ENCODE peak calls at places on chromosomes 13 and 19, in ten cellular contexts. One of them, this sample, is unnamed.

GRCh38 chr13:59247166-59247565 is 916.6 kb downstream of the DIAPH3 start:
- DNase-seq in hepatocyte: no peak
- DNase-seq in MM.1S: no peak
- DNase-seq in cardiac muscle cell: no peak
- DNase-seq in adrenal gland: no peak
- DNase-seq in left lung: no peak
- DNase-seq in GM23248: no peak
- DNase-seq in CD4-positive, alpha-beta T cell: no peak
- DNase-seq in heart left ventricle: peak; percentile 77
- DNase-seq in colonic mucosa: no peak
- DNase-seq in this sample: no peak

GRCh38 chr19:8393871-8394250 is 3.7 kb downstream of the RAB11B start:
- DNase-seq in hepatocyte: no peak
- DNase-seq in MM.1S: no peak
- DNase-seq in cardiac muscle cell: no peak
- DNase-seq in adrenal gland: no peak
- DNase-seq in left lung: no peak
- DNase-seq in GM23248: no peak
- DNase-seq in CD4-positive, alpha-beta T cell: no peak
- DNase-seq in heart left ventricle: no peak
- DNase-seq in colonic mucosa: no peak
- DNase-seq in this sample: no peak

GRCh38 chr13:44755872-44756271 is 179.7 kb upstream of the TSC22D1 start:
- DNase-seq in hepatocyte: no peak
- DNase-seq in MM.1S: no peak
- DNase-seq in cardiac muscle cell: no peak
- DNase-seq in adrenal gland: no peak
- DNase-seq in left lung: no peak
- DNase-seq in GM23248: peak; percentile 77
- DNase-seq in CD4-positive, alpha-beta T cell: no peak
- DNase-seq in heart left ventricle: no peak
- DNase-seq in colonic mucosa: no peak
- DNase-seq in this sample: no peak

GRCh38 chr13:51793570-51794273 is 10.2 kb downstream of the DHRS12 start:
- DNase-seq in hepatocyte: peak; percentile 62
- DNase-seq in MM.1S: no peak
- DNase-seq in cardiac muscle cell: no peak
- DNase-seq in adrenal gland: peak; percentile 71
- DNase-seq in left lung: no peak
- DNase-seq in GM23248: peak; percentile 90
- DNase-seq in CD4-positive, alpha-beta T cell: no peak
- DNase-seq in heart left ventricle: no peak
- DNase-seq in colonic mucosa: no peak
- DNase-seq in this sample: no peak

GRCh38 chr13:103973740-103974139 is 907.5 kb upstream of the SLC10A2 start:
- DNase-seq in hepatocyte: no peak
- DNase-seq in MM.1S: no peak
- DNase-seq in cardiac muscle cell: no peak
- DNase-seq in adrenal gland: no peak
- DNase-seq in left lung: no peak
- DNase-seq in GM23248: no peak
- DNase-seq in CD4-positive, alpha-beta T cell: no peak
- DNase-seq in heart left ventricle: no peak
- DNase-seq in colonic mucosa: no peak
- DNase-seq in this sample: no peak

GRCh38 chr13:108227651-108228272 is 9.6 kb downstream of the ABHD13 start:
- DNase-seq in hepatocyte: peak; percentile 35
- DNase-seq in MM.1S: peak; percentile 42
- DNase-seq in cardiac muscle cell: peak; percentile 32
- DNase-seq in adrenal gland: peak; percentile 32
- DNase-seq in left lung: no peak
- DNase-seq in GM23248: peak; percentile 44
- DNase-seq in CD4-positive, alpha-beta T cell: no peak
- DNase-seq in heart left ventricle: no peak
- DNase-seq in colonic mucosa: peak; percentile 27
- DNase-seq in this sample: peak; percentile 56

GRCh38 chr13:37981932-37982331 is 112.4 kb upstream of the TRPC4 start:
- DNase-seq in hepatocyte: no peak
- DNase-seq in MM.1S: no peak
- DNase-seq in cardiac muscle cell: no peak
- DNase-seq in adrenal gland: no peak
- DNase-seq in left lung: no peak
- DNase-seq in GM23248: no peak
- DNase-seq in CD4-positive, alpha-beta T cell: no peak
- DNase-seq in heart left ventricle: no peak
- DNase-seq in colonic mucosa: no peak
- DNase-seq in this sample: no peak

GRCh38 chr19:12987781-12988180 is 7.5 kb upstream of the NFIX start:
- DNase-seq in hepatocyte: no peak
- DNase-seq in MM.1S: peak; percentile 75
- DNase-seq in cardiac muscle cell: no peak
- DNase-seq in adrenal gland: no peak
- DNase-seq in left lung: no peak
- DNase-seq in GM23248: no peak
- DNase-seq in CD4-positive, alpha-beta T cell: no peak
- DNase-seq in heart left ventricle: no peak
- DNase-seq in colonic mucosa: no peak
- DNase-seq in this sample: no peak

GRCh38 chr13:39618546-39618945 is 15.6 kb upstream of the LHFPL6 start:
- DNase-seq in hepatocyte: no peak
- DNase-seq in MM.1S: no peak
- DNase-seq in cardiac muscle cell: no peak
- DNase-seq in adrenal gland: no peak
- DNase-seq in left lung: no peak
- DNase-seq in GM23248: no peak
- DNase-seq in CD4-positive, alpha-beta T cell: no peak
- DNase-seq in heart left ventricle: no peak
- DNase-seq in colonic mucosa: no peak
- DNase-seq in this sample: no peak

GRCh38 chr13:50916701-50917184 is 7.2 kb downstream of the RNASEH2B start:
- DNase-seq in hepatocyte: no peak
- DNase-seq in MM.1S: no peak
- DNase-seq in cardiac muscle cell: no peak
- DNase-seq in adrenal gland: no peak
- DNase-seq in left lung: no peak
- DNase-seq in GM23248: no peak
- DNase-seq in CD4-positive, alpha-beta T cell: no peak
- DNase-seq in heart left ventricle: peak; percentile 22
- DNase-seq in colonic mucosa: peak; percentile 28
- DNase-seq in this sample: no peak

GRCh38 chr13:75250526-75251183 is 231.3 kb downstream of the TBC1D4 start:
- DNase-seq in hepatocyte: no peak
- DNase-seq in MM.1S: no peak
- DNase-seq in cardiac muscle cell: no peak
- DNase-seq in adrenal gland: no peak
- DNase-seq in left lung: no peak
- DNase-seq in GM23248: peak; percentile 64
- DNase-seq in CD4-positive, alpha-beta T cell: no peak
- DNase-seq in heart left ventricle: peak; percentile 26
- DNase-seq in colonic mucosa: no peak
- DNase-seq in this sample: no peak

GRCh38 chr13:49563513-49563912 is 21.8 kb downstream of the RCBTB1 start:
- DNase-seq in hepatocyte: peak; percentile 6
- DNase-seq in MM.1S: no peak
- DNase-seq in cardiac muscle cell: no peak
- DNase-seq in adrenal gland: no peak
- DNase-seq in left lung: no peak
- DNase-seq in GM23248: peak; percentile 64
- DNase-seq in CD4-positive, alpha-beta T cell: no peak
- DNase-seq in heart left ventricle: no peak
- DNase-seq in colonic mucosa: no peak
- DNase-seq in this sample: no peak

GRCh38 chr19:51272183-51272817 is 21.4 kb downstream of the SIGLECL1 start:
- DNase-seq in hepatocyte: no peak
- DNase-seq in MM.1S: no peak
- DNase-seq in cardiac muscle cell: no peak
- DNase-seq in adrenal gland: no peak
- DNase-seq in left lung: no peak
- DNase-seq in GM23248: no peak
- DNase-seq in CD4-positive, alpha-beta T cell: no peak
- DNase-seq in heart left ventricle: no peak
- DNase-seq in colonic mucosa: no peak
- DNase-seq in this sample: no peak

GRCh38 chr13:51221674-51222509 is at the start of gene FAM124A:
- DNase-seq in hepatocyte: peak; percentile 80
- DNase-seq in MM.1S: peak; percentile 39
- DNase-seq in cardiac muscle cell: peak; percentile 81
- DNase-seq in adrenal gland: peak; percentile 62
- DNase-seq in left lung: no peak
- DNase-seq in GM23248: peak; percentile 75
- DNase-seq in CD4-positive, alpha-beta T cell: peak; percentile 38
- DNase-seq in heart left ventricle: peak; percentile 55
- DNase-seq in colonic mucosa: peak; percentile 38
- DNase-seq in this sample: no peak

GRCh38 chr13:94395889-94396288 is 83.6 kb downstream of the DCT start:
- DNase-seq in hepatocyte: no peak
- DNase-seq in MM.1S: no peak
- DNase-seq in cardiac muscle cell: peak; percentile 91
- DNase-seq in adrenal gland: no peak
- DNase-seq in left lung: no peak
- DNase-seq in GM23248: no peak
- DNase-seq in CD4-positive, alpha-beta T cell: no peak
- DNase-seq in heart left ventricle: no peak
- DNase-seq in colonic mucosa: no peak
- DNase-seq in this sample: no peak

GRCh38 chr13:94389544-94390351 is 89.7 kb downstream of the DCT start:
- DNase-seq in hepatocyte: peak; percentile 10
- DNase-seq in MM.1S: no peak
- DNase-seq in cardiac muscle cell: no peak
- DNase-seq in adrenal gland: no peak
- DNase-seq in left lung: no peak
- DNase-seq in GM23248: peak; percentile 21
- DNase-seq in CD4-positive, alpha-beta T cell: no peak
- DNase-seq in heart left ventricle: no peak
- DNase-seq in colonic mucosa: no peak
- DNase-seq in this sample: no peak

GRCh38 chr13:94387047-94387446 is 92.4 kb downstream of the DCT start:
- DNase-seq in hepatocyte: no peak
- DNase-seq in MM.1S: no peak
- DNase-seq in cardiac muscle cell: no peak
- DNase-seq in adrenal gland: no peak
- DNase-seq in left lung: no peak
- DNase-seq in GM23248: no peak
- DNase-seq in CD4-positive, alpha-beta T cell: no peak
- DNase-seq in heart left ventricle: no peak
- DNase-seq in colonic mucosa: no peak
- DNase-seq in this sample: no peak

GRCh38 chr13:94390881-94391280 is 88.6 kb downstream of the DCT start:
- DNase-seq in hepatocyte: no peak
- DNase-seq in MM.1S: no peak
- DNase-seq in cardiac muscle cell: no peak
- DNase-seq in adrenal gland: no peak
- DNase-seq in left lung: no peak
- DNase-seq in GM23248: peak; percentile 20
- DNase-seq in CD4-positive, alpha-beta T cell: no peak
- DNase-seq in heart left ventricle: no peak
- DNase-seq in colonic mucosa: no peak
- DNase-seq in this sample: no peak
- H3K27ac ChIP-seq in hepatocyte: no peak overlapping the region
- H3K27ac ChIP-seq in MM.1S: no peak overlapping the region
- H3K27ac ChIP-seq in cardiac muscle cell: no peak overlapping the region
- H3K27ac ChIP-seq in adrenal gland: no peak overlapping the region
- H3K27ac ChIP-seq in left lung: no peak overlapping the region
- H3K27ac ChIP-seq in GM23248: no peak overlapping the region
- H3K27ac ChIP-seq in CD4-positive, alpha-beta T cell: no peak overlapping the region
- H3K27ac ChIP-seq in heart left ventricle: no peak overlapping the region
- H3K27ac ChIP-seq in colonic mucosa: no peak overlapping the region
- H3K27ac ChIP-seq in this sample: no peak overlapping the region

GRCh38 chr19:18736415-18737336 is 53.2 kb downstream of the CRTC1 start:
- DNase-seq in hepatocyte: no peak
- DNase-seq in MM.1S: no peak
- DNase-seq in cardiac muscle cell: no peak
- DNase-seq in adrenal gland: peak; percentile 52
- DNase-seq in left lung: no peak
- DNase-seq in GM23248: no peak
- DNase-seq in CD4-positive, alpha-beta T cell: no peak
- DNase-seq in heart left ventricle: no peak
- DNase-seq in colonic mucosa: peak; percentile 62
- DNase-seq in this sample: no peak
- H3K27me3 ChIP-seq in hepatocyte: no peaks in the 10 kb centered on the region
- H3K27me3 ChIP-seq in MM.1S: no peaks in the 10 kb centered on the region
- H3K27me3 ChIP-seq in cardiac muscle cell: no peaks in the 10 kb centered on the region
- H3K27me3 ChIP-seq in adrenal gland: no peaks in the 10 kb centered on the region
- H3K27me3 ChIP-seq in left lung: no peaks in the 10 kb centered on the region
- H3K27me3 ChIP-seq in GM23248: no peaks in the 10 kb centered on the region
- H3K27me3 ChIP-seq in CD4-positive, alpha-beta T cell: no peaks in the 10 kb centered on the region
- H3K27me3 ChIP-seq in heart left ventricle: no peaks in the 10 kb centered on the region
- H3K27me3 ChIP-seq in colonic mucosa: no peaks in the 10 kb centered on the region
- H3K27me3 ChIP-seq in this sample: no peaks in the 10 kb centered on the region

DNA sequence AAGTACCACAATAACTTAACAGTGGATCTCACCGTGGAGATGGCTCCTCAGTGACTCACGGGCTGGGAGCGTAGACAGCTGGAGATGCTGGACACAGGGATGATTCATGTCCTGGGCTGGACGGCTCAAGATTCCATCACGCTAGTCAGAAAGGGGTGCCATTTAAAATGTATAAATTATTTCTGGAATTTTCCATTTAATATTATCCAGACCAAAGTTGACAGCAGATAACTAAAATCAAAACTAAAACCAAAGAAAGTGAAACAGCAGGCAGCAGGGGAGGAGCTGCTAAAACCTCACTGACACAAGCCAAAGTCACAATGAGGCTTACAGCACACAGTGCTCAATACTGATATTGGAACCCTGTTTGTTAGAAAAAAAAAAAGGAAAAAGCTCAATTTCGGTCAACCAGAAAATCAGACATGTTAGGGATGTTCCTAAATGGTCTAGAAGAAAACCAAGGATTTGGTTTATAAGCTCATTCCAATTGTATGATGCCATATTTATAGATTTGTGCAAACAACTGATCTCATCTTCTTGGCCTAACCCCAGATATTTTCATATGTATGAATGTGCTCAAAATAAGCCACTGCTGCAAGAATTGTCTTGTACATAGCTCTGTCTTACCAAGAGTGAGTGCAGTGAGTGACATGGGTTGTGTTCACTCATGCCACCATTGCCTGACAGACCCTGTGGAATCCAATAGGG is 111.8 kb downstream of the SACS start:
- DNase-seq in hepatocyte: peak; percentile 62
- DNase-seq in MM.1S: peak; percentile 10
- DNase-seq in cardiac muscle cell: no peak
- DNase-seq in adrenal gland: peak; percentile 20
- DNase-seq in left lung: no peak
- DNase-seq in GM23248: peak; percentile 97
- DNase-seq in CD4-positive, alpha-beta T cell: no peak
- DNase-seq in heart left ventricle: peak; percentile 45
- DNase-seq in colonic mucosa: no peak
- DNase-seq in this sample: no peak
- H3K27ac ChIP-seq in hepatocyte: no peak overlapping the region
- H3K27ac ChIP-seq in MM.1S: no peak overlapping the region
- H3K27ac ChIP-seq in cardiac muscle cell: no peak overlapping the region
- H3K27ac ChIP-seq in adrenal gland: no peak overlapping the region
- H3K27ac ChIP-seq in left lung: no peak overlapping the region
- H3K27ac ChIP-seq in GM23248: peak overlapping the region; percentile 94
- H3K27ac ChIP-seq in CD4-positive, alpha-beta T cell: no peak overlapping the region
- H3K27ac ChIP-seq in heart left ventricle: no peak overlapping the region
- H3K27ac ChIP-seq in colonic mucosa: no peak overlapping the region
- H3K27ac ChIP-seq in this sample: peak overlapping the region; percentile 45

DNA sequence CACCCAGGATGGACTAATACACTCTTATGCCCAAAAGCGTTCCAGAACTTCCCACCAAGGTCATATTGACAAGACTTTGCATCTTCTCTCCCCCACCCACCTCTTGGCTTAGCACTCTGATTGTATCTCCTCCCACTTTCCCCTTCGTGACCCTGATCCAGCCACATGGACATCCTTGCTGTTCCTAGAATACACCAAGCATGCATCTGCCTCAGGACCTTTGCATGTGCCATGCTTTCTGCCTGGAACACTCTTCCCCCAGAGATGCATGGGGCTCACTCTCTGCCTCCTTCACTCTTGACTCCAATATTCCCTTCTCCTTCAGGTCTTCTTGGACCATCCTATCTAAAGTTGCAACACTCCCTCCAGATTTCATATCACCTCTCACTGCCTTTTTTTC is 16.2 kb upstream of the LAIR1 start:
- DNase-seq in hepatocyte: no peak
- DNase-seq in MM.1S: no peak
- DNase-seq in cardiac muscle cell: no peak
- DNase-seq in adrenal gland: no peak
- DNase-seq in left lung: no peak
- DNase-seq in GM23248: no peak
- DNase-seq in CD4-positive, alpha-beta T cell: no peak
- DNase-seq in heart left ventricle: no peak
- DNase-seq in colonic mucosa: no peak
- DNase-seq in this sample: no peak
- H3K27me3 ChIP-seq in hepatocyte: no peaks in the 10 kb centered on the region
- H3K27me3 ChIP-seq in MM.1S: no peaks in the 10 kb centered on the region
- H3K27me3 ChIP-seq in cardiac muscle cell: peaks cover 3% of the 10 kb centered on the region
- H3K27me3 ChIP-seq in adrenal gland: peaks cover 3% of the 10 kb centered on the region
- H3K27me3 ChIP-seq in left lung: no peaks in the 10 kb centered on the region
- H3K27me3 ChIP-seq in GM23248: peaks cover 4% of the 10 kb centered on the region
- H3K27me3 ChIP-seq in CD4-positive, alpha-beta T cell: no peaks in the 10 kb centered on the region
- H3K27me3 ChIP-seq in heart left ventricle: peaks cover 24% of the 10 kb centered on the region
- H3K27me3 ChIP-seq in colonic mucosa: no peaks in the 10 kb centered on the region
- H3K27me3 ChIP-seq in this sample: no peaks in the 10 kb centered on the region